ENCODE peak calls at places on chromosomes 3 and 15, in nine cellular contexts. R, V, Z, K, S, N, J, X and W are unnamed samples.

GRCh38 chr15:60553163-60553562 is 74.2 kb upstream of the ICE2 start:
- DNase-seq in R (no peak), V (no peak), Z (no peak), K (no peak), S (no peak), N (no peak), J (no peak), X (no peak), W (no peak)

GRCh38 chr3:149009732-149010131 is 18.4 kb downstream of the GYG1 start:
- DNase-seq in R (no peak), V (no peak), Z (no peak), K (no peak), S (no peak), N (no peak), J (no peak), X (no peak), W (no peak)

GRCh38 chr3:101849714-101850326 is 506 bp downstream of the NFKBIZ start:
- DNase-seq in R (peak), V (peak), Z (peak), K (peak), S (peak), N (no peak), J (peak), X (peak), W (peak)

GRCh38 chr15:36230741-36231140 is 348.7 kb upstream of the CDIN1 start:
- DNase-seq in R (no peak), V (no peak), Z (no peak), K (no peak), S (no peak), N (no peak), J (no peak), X (no peak), W (no peak)

GRCh38 chr15:90690585-90690984 is 26.6 kb upstream of the BLM start:
- DNase-seq in R (no peak), V (no peak), Z (no peak), K (no peak), S (no peak), N (no peak), J (no peak), X (no peak), W (no peak)

GRCh38 chr3:142976621-142977398 is 13.3 kb upstream of the PAQR9 start:
- DNase-seq in R (no peak), V (no peak), Z (peak), K (peak), S (no peak), N (peak), J (peak), X (peak), W (peak)

GRCh38 chr15:62415498-62415897 is 250.4 kb upstream of the C2CD4B start:
- DNase-seq in R (no peak), V (no peak), Z (peak), K (no peak), S (no peak), N (no peak), J (no peak), X (no peak), W (no peak)

GRCh38 chr3:45178131-45179023 is 32.2 kb upstream of the CDCP1 start:
- DNase-seq in R (no peak), V (no peak), Z (no peak), K (no peak), S (no peak), N (peak), J (peak), X (no peak), W (peak)